ENCODE peak calls at places on chromosomes 6 and 20, in eight cellular contexts. V is fibroblast of lung; R is GM23248; X is kidney; Z is OCI-LY7; M is CD8-positive, alpha-beta T cell; U is PC-9; W is H1. I is an unnamed sample. For H3K4me1, the result is how much of the 10 kb centered on the place peaks cover.

GRCh38 chr6:131053546-131054240 is 9.4 kb downstream of the EPB41L2 start:
- DNase-seq in V (peak), R (no peak), X (no peak), Z (no peak), M (no peak), U (peak), W (no peak), I (no peak)

GRCh38 chr20:1252416-1252815 is 13.7 kb upstream of the SNPH start:
- DNase-seq in V (no peak), R (no peak), X (no peak), Z (no peak), M (no peak), U (no peak), W (no peak), I (no peak)

GRCh38 chr6:109050012-109050411 is 44.6 kb downstream of the SESN1 start:
- DNase-seq in V (no peak), R (no peak), X (no peak), Z (no peak), M (no peak), U (no peak), W (no peak), I (no peak)

GRCh38 chr6:21615504-21615903 is 22.0 kb downstream of the SOX4 start:
- DNase-seq in V (peak), R (peak), X (no peak), Z (no peak), M (no peak), U (no peak), W (no peak), I (no peak)

GRCh38 chr6:43494766-43495165 is 15.4 kb downstream of the LRRC73 start:
- DNase-seq in V (no peak), R (no peak), X (no peak), Z (no peak), M (no peak), U (no peak), W (no peak), I (no peak)

GRCh38 chr6:42532038-42532669 is 31.7 kb upstream of the UBR2 start:
- DNase-seq in V (peak), R (peak), X (no peak), Z (peak), M (peak), U (peak), W (no peak), I (no peak)

GRCh38 chr6:3363296-3364025 is 93.4 kb downstream of the SLC22A23 start:
- DNase-seq in V (no peak), R (no peak), X (peak), Z (no peak), M (no peak), U (peak), W (no peak), I (no peak)

GRCh38 chr6:32244270-32244669 is 20.4 kb upstream of the NOTCH4 start:
- DNase-seq in V (no peak), R (peak), X (no peak), Z (no peak), M (no peak), U (no peak), W (no peak), I (no peak)

GRCh38 chr6:8905647-8906231 is 470.4 kb upstream of the SLC35B3 start:
- DNase-seq in V (no peak), R (no peak), X (no peak), Z (no peak), M (no peak), U (peak), W (no peak), I (no peak)

GRCh38 chr20:5150226-5151076 is 23.6 kb downstream of the CDS2 start:
- DNase-seq in V (peak), R (peak), X (no peak), Z (no peak), M (no peak), U (no peak), W (no peak), I (no peak)

GRCh38 chr20:25019381-25020155 is 27.0 kb upstream of the APMAP start:
- DNase-seq in V (no peak), R (no peak), X (peak), Z (no peak), M (no peak), U (no peak), W (no peak), I (no peak)

GRCh38 chr6:163688971-163689370 is 274.5 kb downstream of the QKI start:
- DNase-seq in V (peak), R (peak), X (no peak), Z (no peak), M (no peak), U (no peak), W (no peak), I (no peak)

GRCh38 chr20:38880952-38881735 is 45.1 kb upstream of the FAM83D start:
- DNase-seq in V (no peak), R (no peak), X (no peak), Z (peak), M (no peak), U (peak), W (no peak), I (no peak)

GRCh38 chr6:157984686-157985225 is 3.1 kb downstream of the SYNJ2 start:
- DNase-seq in V (peak), R (no peak), X (no peak), Z (no peak), M (no peak), U (no peak), W (no peak), I (no peak)

GRCh38 chr6:21159465-21159864 is 434.1 kb upstream of the SOX4 start:
- DNase-seq in V (no peak), R (no peak), X (no peak), Z (no peak), M (no peak), U (no peak), W (no peak), I (no peak)

GRCh38 chr20:4369798-4370124 is 351.9 kb upstream of the PRND start:
- DNase-seq in V (no peak), R (no peak), X (no peak), Z (peak), M (no peak), U (no peak), W (no peak), I (no peak)

GRCh38 chr20:63587781-63588591 is 13.9 kb upstream of the HELZ2 start:
- DNase-seq in V (no peak), R (no peak), X (peak), Z (no peak), M (no peak), U (no peak), W (no peak), I (no peak)

GRCh38 chr20:32327087-32327681 is 30.9 kb upstream of the ASXL1 start:
- DNase-seq in V (peak), R (peak), X (no peak), Z (no peak), M (no peak), U (no peak), W (no peak), I (no peak)

GRCh38 chr6:113936093-113936934 is 34.6 kb downstream of the HDAC2 start:
- DNase-seq in V (peak), R (peak), X (no peak), Z (peak), M (no peak), U (peak), W (no peak), I (no peak)

GRCh38 chr6:131948692-131949614 is 2.2 kb downstream of the CCN2 start:
- DNase-seq in V (peak), R (peak), X (no peak), Z (no peak), M (no peak), U (peak), W (no peak), I (no peak)

GRCh38 chr6:51292659-51293058 is 474.0 kb downstream of the TFAP2B start:
- DNase-seq in V (peak), R (peak), X (no peak), Z (no peak), M (no peak), U (no peak), W (no peak), I (no peak)

GRCh38 chr6:158018851-158019361 is 37.2 kb downstream of the SYNJ2 start:
- DNase-seq in V (peak), R (peak), X (peak), Z (no peak), M (no peak), U (no peak), W (no peak), I (no peak)

GRCh38 chr6:155787168-155787567 is 331.5 kb upstream of the NOX3 start:
- DNase-seq in V (no peak), R (no peak), X (no peak), Z (peak), M (no peak), U (no peak), W (no peak), I (no peak)

GRCh38 chr20:41173791-41174341 is 36.5 kb downstream of the PLCG1 start:
- DNase-seq in V (no peak), R (no peak), X (peak), Z (no peak), M (peak), U (no peak), W (peak), I (no peak)

GRCh38 chr6:43736844-43737243 is 33.2 kb upstream of the VEGFA start:
- DNase-seq in V (no peak), R (no peak), X (no peak), Z (no peak), M (no peak), U (no peak), W (no peak), I (no peak)

GRCh38 chr20:57089701-57090144 is 176.7 kb downstream of the BMP7 start:
- DNase-seq in V (peak), R (peak), X (peak), Z (peak), M (peak), U (peak), W (peak), I (no peak)

GRCh38 chr6:149470948-149471347 is 13.9 kb downstream of the ZC3H12D start:
- DNase-seq in V (no peak), R (no peak), X (no peak), Z (peak), M (no peak), U (no peak), W (no peak), I (no peak)

GRCh38 chr6:165899592-165899991 is 236.6 kb upstream of the PDE10A start:
- DNase-seq in V (no peak), R (no peak), X (no peak), Z (no peak), M (no peak), U (no peak), W (no peak), I (no peak)

GRCh38 chr20:43292221-43292620 is 102.5 kb upstream of the PTPRT start:
- DNase-seq in V (no peak), R (no peak), X (no peak), Z (no peak), M (no peak), U (no peak), W (no peak), I (no peak)

GRCh38 chr20:50948132-50948785 is 10.1 kb downstream of the DPM1 start:
- DNase-seq in V (no peak), R (no peak), X (no peak), Z (no peak), M (no peak), U (no peak), W (no peak), I (no peak)

GRCh38 chr6:25250878-25251277 is 28.3 kb upstream of the CARMIL1 start:
- DNase-seq in V (peak), R (peak), X (no peak), Z (peak), M (no peak), U (peak), W (no peak), I (no peak)

GRCh38 chr6:14166821-14167220 is 49.2 kb downstream of the CD83 start:
- DNase-seq in V (no peak), R (no peak), X (no peak), Z (no peak), M (no peak), U (no peak), W (no peak), I (no peak)

GRCh38 chr20:31664696-31665354 is 27.1 kb downstream of the COX4I2 start:
- DNase-seq in V (no peak), R (no peak), X (no peak), Z (no peak), M (no peak), U (no peak), W (no peak), I (no peak)

GRCh38 chr6:16909599-16910360 is 148.5 kb upstream of the ATXN1 start:
- DNase-seq in V (peak), R (peak), X (no peak), Z (no peak), M (no peak), U (peak), W (no peak), I (no peak)

GRCh38 chr20:45337367-45338120 is 10.7 kb downstream of the SDC4 start:
- DNase-seq in V (peak), R (peak), X (peak), Z (no peak), M (no peak), U (peak), W (peak), I (no peak)

GRCh38 chr6:152094992-152095592 is 287.6 kb downstream of the ESR1 start:
- DNase-seq in V (peak), R (peak), X (peak), Z (no peak), M (no peak), U (peak), W (no peak), I (no peak)

GRCh38 chr20:62736407-62737071 is 27.9 kb downstream of the NTSR1 start:
- DNase-seq in V (no peak), R (no peak), X (peak), Z (no peak), M (no peak), U (peak), W (no peak), I (no peak)

DNA sequence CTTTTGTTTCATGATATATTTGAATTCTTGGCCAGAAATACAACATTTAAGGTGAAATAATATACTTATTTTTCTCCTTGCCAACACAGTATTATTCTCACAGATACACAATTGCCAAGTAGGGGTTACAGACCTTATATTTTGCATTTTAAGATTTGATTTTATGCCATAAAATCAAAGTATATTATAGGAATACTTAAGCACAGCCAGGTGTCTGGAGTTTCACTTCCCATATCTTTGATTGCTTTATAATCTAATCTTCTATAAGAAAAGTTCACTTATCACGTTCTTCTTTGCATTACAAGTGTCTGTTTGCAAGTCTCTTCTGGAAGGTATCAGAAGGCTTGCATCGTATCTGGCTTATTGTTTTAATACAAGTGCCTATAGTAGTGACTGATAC is 327.7 kb upstream of the MANEA start:
- DNase-seq in V (no peak), R (no peak), X (no peak), Z (no peak), M (no peak), U (no peak), W (no peak), I (no peak)
- H3K27ac ChIP-seq in V (no peak), R (no peak), X (no peak), Z (no peak), M (no peak), U (peak), W (no peak), I (no peak)

GRCh38 chr6:30683980-30684338 is 2.5 kb downstream of the PPP1R18 start:
- DNase-seq in V (no peak), R (peak), X (peak), Z (no peak), M (no peak), U (no peak), W (no peak), I (no peak)
- H3K4me1 ChIP-seq in V (under half), R (under half), X (under half), Z (under half), M (under half), U (half or more), W (under half), I (under half)

GRCh38 chr6:99790679-99791078 is 184.0 kb downstream of the PRDM13 start:
- DNase-seq in V (no peak), R (peak), X (no peak), Z (peak), M (no peak), U (no peak), W (no peak), I (no peak)

DNA sequence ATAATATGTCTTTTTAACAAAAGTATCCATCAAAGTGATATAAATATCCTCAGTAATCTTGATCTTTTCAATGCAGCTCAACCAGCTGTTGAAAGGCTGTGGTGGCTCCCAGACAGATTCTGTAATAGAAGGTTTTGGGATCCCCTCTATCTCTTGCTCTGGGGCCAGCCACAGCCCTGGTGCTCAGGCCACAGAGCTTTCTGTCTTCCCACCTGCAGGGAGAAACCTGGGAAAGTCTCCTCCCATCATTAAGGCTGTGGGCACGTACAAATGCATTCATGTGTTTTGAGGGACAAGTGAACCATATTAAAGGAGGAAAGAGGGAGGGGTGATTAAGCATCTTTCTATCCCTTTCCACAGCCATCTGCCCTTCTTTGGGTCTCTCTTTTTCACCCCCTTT is 183.1 kb downstream of the PRDM13 start:
- DNase-seq in V (no peak), R (no peak), X (no peak), Z (no peak), M (no peak), U (no peak), W (no peak), I (no peak)
- H3K27ac ChIP-seq in V (no peak), R (no peak), X (no peak), Z (no peak), M (no peak), U (no peak), W (no peak), I (no peak)

GRCh38 chr6:106244521-106244920 is 81.0 kb downstream of the ATG5 start:
- DNase-seq in V (no peak), R (no peak), X (no peak), Z (no peak), M (no peak), U (no peak), W (no peak), I (no peak)

GRCh38 chr6:106249658-106250057 is 75.9 kb downstream of the ATG5 start:
- DNase-seq in V (no peak), R (no peak), X (no peak), Z (no peak), M (no peak), U (no peak), W (no peak), I (no peak)

GRCh38 chr6:106247733-106248132 is 77.8 kb downstream of the ATG5 start:
- DNase-seq in V (no peak), R (no peak), X (no peak), Z (no peak), M (no peak), U (no peak), W (no peak), I (no peak)

GRCh38 chr6:106244931-106245330 is 80.6 kb downstream of the ATG5 start:
- DNase-seq in V (no peak), R (no peak), X (no peak), Z (no peak), M (no peak), U (no peak), W (no peak), I (no peak)

GRCh38 chr6:106247293-106247692 is 78.3 kb downstream of the ATG5 start:
- DNase-seq in V (peak), R (peak), X (no peak), Z (no peak), M (no peak), U (no peak), W (no peak), I (no peak)
- H3K4me1 ChIP-seq in V (under half), R (under half), X (under half), Z (under half), M (under half), U (under half), W (under half), I (under half)

GRCh38 chr20:37396520-37397075 is 50.7 kb downstream of the SRC start:
- DNase-seq in V (no peak), R (no peak), X (peak), Z (no peak), M (no peak), U (no peak), W (peak), I (no peak)
- H3K27ac ChIP-seq in V (no peak), R (no peak), X (no peak), Z (no peak), M (no peak), U (no peak), W (peak), I (no peak)

DNA sequence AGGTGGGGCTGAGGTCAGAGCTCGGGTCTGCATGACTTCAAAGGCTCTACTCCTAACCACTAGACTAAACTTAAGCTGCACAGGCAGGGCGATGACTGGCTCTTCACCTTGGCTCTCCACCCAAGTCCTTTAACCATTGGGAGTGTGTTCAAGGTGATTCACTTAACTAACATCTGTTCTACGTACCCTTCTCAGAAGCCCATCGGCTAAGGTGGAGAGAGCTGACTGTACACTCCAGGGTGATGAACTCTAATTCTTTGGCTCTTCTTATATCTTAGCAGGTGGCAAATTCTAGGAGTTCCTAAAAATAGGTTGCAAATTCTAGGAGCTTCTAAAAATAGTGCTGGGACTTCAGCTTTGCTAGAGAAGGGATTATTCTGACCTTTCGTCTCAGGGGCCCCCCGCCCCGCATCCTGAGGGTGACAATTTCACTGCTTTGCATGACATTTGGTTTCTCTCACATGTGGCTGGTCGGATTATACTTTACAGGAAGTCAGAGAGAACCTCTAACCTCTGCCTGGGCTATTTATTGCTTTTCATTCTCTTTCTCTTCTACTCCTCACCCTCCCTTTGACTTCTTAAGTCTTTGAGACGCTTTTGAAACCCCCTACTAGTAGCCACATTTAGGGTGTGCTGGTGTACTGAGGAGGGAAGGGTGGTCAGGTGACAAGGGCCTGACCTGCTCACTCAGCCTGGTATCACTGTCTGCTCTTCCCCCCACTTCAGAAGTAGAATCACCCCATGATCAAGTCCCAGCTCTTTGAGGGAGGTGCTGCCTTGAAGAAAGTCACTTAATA is 55.5 kb downstream of the PRDM1 start:
- DNase-seq in V (peak), R (no peak), X (no peak), Z (peak), M (peak), U (no peak), W (no peak), I (no peak)
- H3K4me1 ChIP-seq in V (under half), R (under half), X (under half), Z (half or more), M (under half), U (under half), W (under half), I (under half)

I was measured in effector memory CD4-positive, alpha-beta T cell.